ENCODE peak calls at places on chromosomes 13 and 19, in nine cellular contexts. K is K562, D is WERI-Rb-1, I is HAP-1, G is cardiac fibroblast, S is astrocyte of the spinal cord, E is tibial artery, T is AG04450, Y is NT2/D1. X is an unnamed sample.

GRCh38 chr13:110616103-110617101 is 1.1 kb downstream of the NAXD start:
- DNase-seq in S (peak), K (peak), G (peak), Y (no peak), E (peak), I (peak), T (no peak), D (peak), X (peak)

GRCh38 chr13:54934121-54934520 is 1905.5 kb downstream of the OLFM4 start:
- DNase-seq in E (no peak), T (no peak), S (no peak), I (peak), K (no peak), D (no peak), Y (no peak), G (no peak), X (no peak)

GRCh38 chr13:87527036-87527435 is 144.1 kb upstream of the SLITRK5 start:
- DNase-seq in E (no peak), Y (no peak), D (peak), I (no peak), G (no peak), S (no peak), K (no peak), T (no peak), X (no peak)

GRCh38 chr13:33206425-33206824 is 79.1 kb downstream of the STARD13 start:
- DNase-seq in I (no peak), S (peak), K (no peak), Y (no peak), G (peak), E (no peak), T (no peak), D (no peak), X (no peak)

GRCh38 chr19:17996826-17997316 is 11.1 kb upstream of the ARRDC2 start:
- DNase-seq in Y (no peak), K (peak), I (peak), E (peak), T (peak), S (peak), D (peak), G (peak), X (peak)

GRCh38 chr13:43936630-43937029 is 56.9 kb downstream of the LACC1 start:
- DNase-seq in T (no peak), D (no peak), G (no peak), K (no peak), S (no peak), Y (no peak), E (no peak), I (no peak), X (no peak)

GRCh38 chr13:32976046-32976781 is 40.0 kb upstream of the KL start:
- DNase-seq in G (no peak), Y (no peak), D (no peak), S (no peak), T (no peak), E (no peak), I (peak), K (no peak), X (no peak)

GRCh38 chr19:53504903-53505302 is 33.0 kb upstream of the ZNF331 start:
- DNase-seq in K (no peak), S (no peak), I (no peak), Y (no peak), E (peak), D (no peak), T (no peak), G (peak), X (no peak)

GRCh38 chr13:101417043-101417406 is 717 bp upstream of the NALCN start:
- DNase-seq in D (no peak), E (no peak), I (no peak), K (no peak), T (peak), G (peak), Y (no peak), S (peak), X (no peak)

GRCh38 chr13:38417727-38418126 is 68.1 kb downstream of the UFM1 start:
- DNase-seq in T (no peak), D (peak), E (no peak), I (peak), Y (peak), S (no peak), G (peak), K (peak), X (no peak)

GRCh38 chr19:17931532-17932191 is 1.2 kb upstream of the CCDC124 start:
- DNase-seq in S (no peak), D (no peak), E (no peak), I (peak), T (no peak), Y (peak), G (no peak), K (peak), X (no peak)

GRCh38 chr19:41392775-41393174 is 4.4 kb downstream of the EXOSC5 start:
- DNase-seq in I (no peak), E (no peak), Y (no peak), G (no peak), D (no peak), T (no peak), S (no peak), K (no peak), X (no peak)

GRCh38 chr13:101474419-101474957 is 22.0 kb downstream of the ITGBL1 start:
- DNase-seq in E (peak), Y (peak), I (no peak), G (peak), T (peak), D (peak), K (no peak), S (peak), X (no peak)

GRCh38 chr13:27659466-27659865 is 37.8 kb downstream of the POLR1D start:
- DNase-seq in S (no peak), K (no peak), Y (no peak), I (no peak), E (no peak), T (no peak), G (no peak), D (no peak), X (no peak)

GRCh38 chr13:113452942-113453901 is at the start of gene ADPRHL1:
- DNase-seq in I (no peak), E (no peak), T (no peak), K (no peak), Y (no peak), G (no peak), S (no peak), D (peak), X (peak)

GRCh38 chr13:40123962-40124647 is 468.6 kb downstream of the COG6 start:
- DNase-seq in D (no peak), Y (no peak), T (no peak), G (no peak), I (peak), K (no peak), E (no peak), S (no peak), X (no peak)

DNA sequence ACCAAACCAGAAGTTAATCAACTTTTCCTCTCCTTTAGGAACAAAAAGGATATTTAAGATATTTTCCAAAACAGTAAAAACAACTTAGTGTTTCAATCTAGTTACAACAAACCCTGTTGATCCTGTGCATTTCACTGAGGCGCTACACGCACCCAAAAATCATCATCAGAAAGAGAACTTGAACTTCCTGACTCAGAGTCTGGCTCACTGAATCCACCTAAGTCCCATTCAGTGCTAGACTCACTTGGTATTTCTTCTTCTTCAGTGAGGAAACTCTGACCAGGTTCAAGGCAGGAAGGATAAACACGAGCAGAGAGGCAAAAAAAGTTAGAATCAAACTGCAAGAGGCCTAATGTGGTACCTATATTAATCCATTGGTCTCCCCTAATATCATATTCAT is 2.2 kb downstream of the KBTBD6 start:
- DNase-seq in E (no peak), I (no peak), K (no peak), G (peak), T (no peak), Y (no peak), D (no peak), S (no peak), X (no peak)
- H3K4me3 ChIP-seq in E (no peak), I (peak), K (peak), G (no peak), T (peak), Y (no peak), D (no peak), S (no peak), X (peak)

DNA sequence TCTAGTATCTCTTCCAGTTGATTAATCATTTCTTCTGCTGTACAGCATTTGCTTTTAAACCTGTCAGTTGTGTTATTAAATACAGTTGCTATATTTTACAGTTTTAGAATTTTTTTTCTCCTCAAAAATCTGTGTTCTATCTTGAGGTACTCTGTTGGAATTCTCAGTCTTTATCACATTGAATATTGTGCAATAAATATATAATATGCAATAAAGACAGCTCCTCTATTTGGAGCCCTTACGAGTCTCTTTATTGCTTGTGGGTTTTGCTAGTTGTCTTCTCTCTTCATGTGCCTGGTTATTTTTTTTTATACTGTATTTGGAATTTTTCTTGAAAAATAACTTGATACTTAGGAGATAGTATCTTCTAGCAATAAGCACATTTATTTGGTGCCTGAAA is 51.7 kb downstream of the CDK8 start:
- DNase-seq in Y (no peak), D (no peak), S (no peak), E (no peak), K (no peak), I (no peak), T (no peak), G (no peak), X (no peak)
- H3K4me3 ChIP-seq in Y (no peak), D (no peak), S (no peak), E (no peak), K (no peak), I (no peak), T (no peak), G (no peak), X (no peak)

GRCh38 chr19:35216026-35216832 is 12.3 kb downstream of the FAM187B start:
- DNase-seq in T (no peak), G (peak), K (no peak), I (no peak), D (no peak), E (no peak), Y (no peak), S (no peak), X (no peak)

GRCh38 chr19:35211545-35212230 is 16.9 kb downstream of the FAM187B start:
- DNase-seq in I (no peak), S (no peak), E (peak), Y (no peak), D (no peak), K (no peak), T (no peak), G (no peak), X (peak)

GRCh38 chr19:35212241-35212640 is 16.3 kb downstream of the FAM187B start:
- DNase-seq in I (no peak), G (no peak), T (no peak), Y (no peak), D (no peak), S (no peak), K (no peak), E (no peak), X (peak)

GRCh38 chr19:35214766-35215422 is 13.6 kb downstream of the FAM187B start:
- DNase-seq in Y (no peak), E (no peak), D (no peak), K (no peak), T (no peak), G (no peak), I (peak), S (no peak), X (peak)

GRCh38 chr19:35213678-35214632 is 14.6 kb downstream of the FAM187B start:
- DNase-seq in D (no peak), G (peak), S (peak), I (no peak), E (peak), K (no peak), T (no peak), Y (no peak), X (peak)
- H3K4me3 ChIP-seq in D (no peak), G (no peak), S (no peak), I (no peak), E (no peak), K (no peak), T (no peak), Y (no peak), X (no peak)

DNA sequence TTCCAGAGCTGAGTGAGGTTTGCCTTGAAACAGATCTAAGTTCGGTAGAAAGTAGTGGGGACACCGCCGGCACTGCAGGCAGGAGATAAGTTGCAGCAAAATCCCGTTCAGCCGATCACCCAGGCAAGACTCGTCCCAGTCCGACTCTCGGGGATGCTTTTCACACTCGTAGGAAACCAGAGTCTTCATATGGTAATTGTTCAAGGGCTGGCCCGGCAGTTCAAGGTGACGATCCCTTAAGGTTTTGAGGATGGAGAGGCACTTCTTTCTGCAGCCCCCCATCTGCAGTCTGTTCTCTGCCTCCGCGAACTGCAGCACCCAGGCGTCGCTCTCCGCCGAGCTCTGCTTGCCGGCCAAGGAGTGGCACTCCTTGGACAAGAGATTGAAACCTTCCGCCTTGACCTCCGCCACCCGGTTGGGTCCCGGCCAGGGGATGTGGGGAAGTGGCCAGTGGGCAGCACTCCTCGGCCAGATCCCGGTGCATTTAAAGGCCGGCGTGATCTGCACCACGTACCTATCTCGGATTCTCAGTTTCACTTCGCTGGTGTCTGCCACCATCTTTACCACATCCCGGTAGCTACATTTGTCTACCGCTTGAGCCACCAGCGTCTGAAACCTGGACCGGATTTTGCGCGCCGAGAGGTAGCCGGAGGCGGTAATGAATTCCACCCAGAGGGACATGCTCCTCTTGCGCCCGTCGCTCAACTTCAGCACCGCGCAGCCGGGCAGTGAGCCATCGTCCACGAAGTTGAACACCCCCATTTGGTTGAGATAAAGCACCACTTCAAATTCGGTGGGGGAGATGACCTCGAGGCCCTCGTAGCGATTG is 1.1 kb downstream of the MAB21L1 start:
- DNase-seq in D (peak), I (peak), K (no peak), Y (no peak), G (peak), S (peak), E (peak), T (no peak), X (no peak)
- H3K4me3 ChIP-seq in D (peak), I (peak), K (no peak), Y (peak), G (peak), S (peak), E (peak), T (peak), X (peak)

GRCh38 chr19:8611391-8611883 is 922 bp upstream of the ADAMTS10 start:
- DNase-seq in S (no peak), I (no peak), D (no peak), E (peak), G (no peak), K (no peak), T (no peak), Y (no peak), X (no peak)
- H3K4me3 ChIP-seq in S (no peak), I (no peak), D (no peak), E (no peak), G (no peak), K (no peak), T (no peak), Y (no peak), X (peak)